ENCODE peak calls at places on chromosomes 4 and X, in six cellular contexts. T is HepG2, N is HCT116, K is K562, Z is H1, B is GM12878. O is an unnamed sample. For H3K27me3, the result is how much of the 10 kb centered on the place peaks cover.

GRCh38 chrX:120269379-120270035 is 18.9 kb downstream of the ZBTB33 start:
- DNase-seq in K (no peak), N (no peak), T (no peak), B (no peak), Z (no peak), O (no peak)

GRCh38 chrX:110795645-110796510 is at the start of gene CHRDL1:
- DNase-seq in T (no peak), Z (no peak), N (no peak), B (no peak), K (no peak), O (peak)

GRCh38 chr4:36427696-36428095 is 146.3 kb downstream of the DTHD1 start:
- DNase-seq in N (no peak), B (no peak), K (no peak), Z (no peak), T (no peak), O (no peak)

GRCh38 chrX:138756234-138756633 is 44.7 kb upstream of the FGF13 start:
- DNase-seq in Z (peak), B (no peak), N (no peak), K (peak), T (no peak), O (peak)

GRCh38 chr4:54930226-54930625 is 195.2 kb downstream of the KDR start:
- DNase-seq in T (no peak), B (no peak), K (no peak), N (no peak), Z (no peak), O (no peak)

GRCh38 chr4:134465417-134465816 is 263.8 kb upstream of the PABPC4L start:
- DNase-seq in T (no peak), B (no peak), Z (no peak), K (no peak), N (no peak), O (no peak)

GRCh38 chr4:78410651-78411050 is 140.9 kb upstream of the ANXA3 start:
- DNase-seq in B (no peak), T (no peak), K (no peak), Z (no peak), N (no peak), O (no peak)

GRCh38 chr4:103012085-103012484 is 7.4 kb downstream of the SLC9B1 start:
- DNase-seq in Z (no peak), K (no peak), N (no peak), B (no peak), T (no peak), O (no peak)

GRCh38 chr4:12050357-12050756 is 621.7 kb upstream of the HS3ST1 start:
- DNase-seq in N (no peak), K (no peak), B (no peak), T (no peak), Z (peak), O (peak)

DNA sequence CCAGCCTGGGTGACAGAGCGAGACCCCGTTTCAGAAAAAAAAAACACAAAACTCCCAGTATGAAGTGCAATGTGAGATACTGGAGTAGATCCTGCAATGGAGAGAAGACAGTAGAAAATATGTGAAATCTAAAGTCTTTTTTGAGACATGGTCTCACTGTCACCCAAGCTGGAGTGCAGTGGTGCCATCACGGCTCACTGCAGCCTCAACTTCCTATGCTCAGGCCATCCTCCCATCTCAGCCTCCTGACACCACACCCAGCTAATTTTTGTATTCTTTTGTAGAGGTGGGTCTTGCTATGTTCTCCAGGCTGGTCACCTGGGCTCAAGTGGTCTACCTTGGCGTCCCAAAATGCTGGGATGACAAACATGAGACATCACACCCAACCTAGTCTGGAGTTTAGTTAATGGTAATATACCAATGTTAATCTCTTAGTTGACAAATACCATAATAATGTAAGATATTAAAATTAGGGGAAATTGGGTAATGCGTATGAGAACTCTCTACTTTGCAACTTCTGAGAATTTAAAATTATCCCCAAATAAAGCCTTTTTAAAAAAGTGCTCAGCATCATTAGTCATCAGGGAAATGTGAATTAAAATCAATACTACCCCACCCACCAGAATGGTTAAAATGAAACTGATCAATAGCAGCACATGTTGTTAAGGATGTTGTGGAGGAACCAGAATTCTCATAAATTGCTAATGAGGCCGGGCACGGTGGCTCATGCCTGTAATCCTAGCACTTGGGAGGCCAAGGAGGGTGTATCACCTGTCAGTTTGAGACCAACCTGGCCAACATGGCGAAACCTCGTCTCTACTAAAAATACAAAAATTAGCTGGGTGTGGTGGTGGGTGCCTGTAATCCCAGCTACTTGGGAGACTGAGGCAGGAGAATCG is 15.0 kb downstream of the RBMX start:
- DNase-seq in T (no peak), N (no peak), B (no peak), Z (no peak), K (no peak), O (no peak)
- H3K27me3 ChIP-seq in T (under half), N (under half), B (under half), Z (under half), K (under half), O (under half)

DNA sequence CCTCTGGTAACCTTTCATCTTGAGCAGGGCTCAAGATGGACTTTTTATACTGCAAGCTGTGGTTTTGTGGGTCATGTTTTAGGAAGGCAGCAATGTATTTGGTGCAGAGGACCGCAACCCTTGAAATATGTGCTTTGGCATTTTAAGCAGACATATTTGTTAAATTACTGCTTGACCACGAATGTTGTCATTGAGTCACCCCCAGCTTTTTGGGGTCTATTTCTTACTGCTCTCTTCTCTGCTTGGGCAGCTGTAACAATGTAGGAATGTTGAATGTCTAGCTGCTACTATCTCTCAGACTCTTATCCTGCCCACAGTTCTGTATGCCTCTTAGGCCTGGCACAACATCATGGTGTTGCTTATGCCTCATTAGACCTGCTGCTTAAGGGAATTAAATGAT is 6.0 kb downstream of the RBPJ start:
- DNase-seq in K (no peak), T (no peak), Z (no peak), B (no peak), N (no peak), O (no peak)
- TF ChIP-seq YY1 in K (no peak), T (no peak), Z (no peak), B (no peak), N (no peak), O (no peak)

DNA sequence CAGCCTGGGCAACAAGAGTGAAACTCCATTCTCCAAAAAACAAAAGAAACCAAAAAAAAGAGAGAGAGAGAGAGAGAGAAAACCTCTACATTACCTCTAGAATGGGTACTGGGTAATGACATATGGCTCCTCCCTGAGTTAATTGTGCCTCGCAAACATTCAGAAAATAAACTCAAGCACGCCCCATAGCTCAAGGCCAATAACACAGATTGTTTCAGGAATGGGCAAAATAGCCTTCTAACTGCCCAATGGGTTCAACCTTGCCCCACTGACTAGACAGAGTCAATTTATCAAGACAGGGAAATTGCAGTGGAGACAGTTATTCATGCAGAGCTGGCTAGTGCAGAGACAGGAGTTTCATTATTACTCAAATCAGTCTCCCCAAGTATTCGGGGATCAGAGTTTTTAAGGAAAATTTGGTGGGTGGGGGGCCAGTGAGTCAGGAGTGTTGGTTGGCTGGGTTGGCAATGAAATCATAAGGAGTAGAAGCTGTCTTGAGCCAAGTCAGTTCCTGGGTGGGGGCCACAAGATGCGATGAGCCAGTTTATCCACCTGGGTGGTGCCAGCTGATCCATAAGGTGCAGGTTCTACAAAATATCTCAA is 25.1 kb downstream of the NIPAL1 start:
- DNase-seq in N (no peak), T (no peak), Z (no peak), B (no peak), K (no peak), O (no peak)
- TF ChIP-seq ZNF274 in N (no peak), T (no peak), Z (no peak), B (no peak), K (no peak), O (no peak)

GRCh38 chrX:55796496-55796895 is 78.9 kb downstream of the RRAGB start:
- DNase-seq in K (no peak), T (no peak), N (no peak), B (no peak), Z (no peak), O (no peak)

GRCh38 chrX:55801811-55802210 is 84.3 kb downstream of the RRAGB start:
- DNase-seq in B (no peak), N (no peak), K (no peak), Z (no peak), T (no peak), O (no peak)
- H3K27me3 ChIP-seq in B (under half), N (under half), K (under half), Z (under half), T (under half), O (under half)

GRCh38 chrX:103330601-103331397 is 760 bp downstream of the TCEAL7 start:
- DNase-seq in N (no peak), B (no peak), T (no peak), Z (no peak), K (no peak), O (peak)

DNA sequence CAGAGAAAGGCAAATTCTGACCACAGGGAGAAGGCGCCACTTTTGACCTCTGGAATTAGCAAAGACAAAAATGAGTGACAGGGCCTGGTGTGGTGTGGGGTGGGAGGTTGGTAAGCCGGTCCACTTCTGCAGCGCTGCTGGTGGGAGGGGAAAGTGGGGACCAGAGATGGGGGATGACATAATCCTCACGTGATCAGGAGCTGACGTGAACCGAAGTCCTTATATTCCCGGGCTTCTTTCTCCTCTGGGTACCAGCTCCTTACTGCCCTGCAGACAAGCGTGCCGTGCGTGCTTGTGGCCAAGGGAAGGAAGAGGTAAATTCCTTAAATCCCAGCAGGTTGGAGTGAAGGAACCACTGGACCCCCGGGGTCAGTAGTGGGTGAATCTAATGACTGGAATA is at the start of gene TCEAL7:
- DNase-seq in B (no peak), N (no peak), K (no peak), Z (no peak), T (no peak), O (no peak)
- TF ChIP-seq YY1 in B (no peak), N (no peak), K (no peak), Z (no peak), T (no peak), O (no peak)

GRCh38 chrX:68732906-68733493 is 85.5 kb downstream of the STARD8 start:
- DNase-seq in T (peak), B (no peak), K (peak), N (peak), Z (peak), O (peak)

GRCh38 chrX:68731254-68731653 is 83.8 kb downstream of the STARD8 start:
- DNase-seq in Z (no peak), T (no peak), N (no peak), B (no peak), K (no peak), O (no peak)

DNA sequence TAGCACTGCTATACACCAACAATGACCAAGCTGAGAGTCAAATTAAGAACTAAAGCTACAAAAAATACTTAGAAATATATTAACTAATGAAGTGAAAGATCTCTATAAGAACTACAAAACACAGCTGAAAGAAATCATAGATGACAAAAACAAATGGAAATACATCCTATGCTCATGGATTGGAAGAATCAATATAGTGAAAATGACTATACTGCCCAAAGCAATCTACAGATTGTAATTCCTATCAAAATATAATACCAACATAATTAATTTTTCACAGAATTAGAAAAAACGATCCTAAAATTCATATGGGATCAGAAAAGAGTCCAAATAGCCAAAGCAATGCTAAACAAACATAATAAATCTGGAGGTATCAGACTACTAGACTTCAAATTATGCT is 87.8 kb downstream of the STARD8 start:
- DNase-seq in B (no peak), Z (no peak), T (no peak), K (no peak), N (no peak), O (no peak)
- TF ChIP-seq ZNF274 in B (no peak), Z (no peak), T (no peak), K (no peak), N (no peak), O (no peak)

GRCh38 chr4:48491514-48492176 is 1.6 kb downstream of the ZAR1 start:
- DNase-seq in N (no peak), Z (no peak), B (no peak), T (no peak), K (no peak), O (no peak)
- H3K27me3 ChIP-seq in N (under half), Z (under half), B (under half), T (under half), K (under half), O (under half)

GRCh38 chr4:7134737-7135388 is 57.5 kb upstream of the SORCS2 start:
- DNase-seq in T (no peak), Z (no peak), N (no peak), B (no peak), K (no peak), O (no peak)
- TF ChIP-seq YY1 in T (no peak), Z (no peak), N (no peak), B (no peak), K (no peak), O (no peak)

DNA sequence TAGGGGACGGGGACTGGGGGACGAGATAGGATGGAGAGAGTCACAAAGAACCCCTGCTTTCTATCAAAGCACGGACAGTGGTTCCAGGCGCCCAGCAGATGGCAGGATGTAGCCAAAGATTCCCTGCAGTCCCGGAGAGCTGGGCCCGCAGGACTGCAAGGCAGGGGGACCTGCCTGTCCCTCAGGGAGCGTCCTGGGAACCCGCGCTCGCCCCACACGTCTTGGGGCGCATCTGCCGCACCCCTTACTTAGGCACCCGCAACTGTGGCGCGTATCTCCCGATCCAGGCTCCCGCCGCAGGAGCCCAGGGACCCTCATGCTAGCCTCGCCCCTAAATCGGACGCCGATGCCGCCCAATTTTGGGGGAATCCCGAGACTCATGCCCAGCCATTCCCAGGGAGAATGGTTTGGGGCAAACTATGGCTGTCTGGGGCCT is 742 bp upstream of the STK32B start:
- DNase-seq in T (peak), B (no peak), N (peak), Z (peak), K (peak), O (peak)
- TF ChIP-seq ZNF274 in T (no peak), B (no peak), N (no peak), Z (no peak), K (no peak), O (no peak)

DNA sequence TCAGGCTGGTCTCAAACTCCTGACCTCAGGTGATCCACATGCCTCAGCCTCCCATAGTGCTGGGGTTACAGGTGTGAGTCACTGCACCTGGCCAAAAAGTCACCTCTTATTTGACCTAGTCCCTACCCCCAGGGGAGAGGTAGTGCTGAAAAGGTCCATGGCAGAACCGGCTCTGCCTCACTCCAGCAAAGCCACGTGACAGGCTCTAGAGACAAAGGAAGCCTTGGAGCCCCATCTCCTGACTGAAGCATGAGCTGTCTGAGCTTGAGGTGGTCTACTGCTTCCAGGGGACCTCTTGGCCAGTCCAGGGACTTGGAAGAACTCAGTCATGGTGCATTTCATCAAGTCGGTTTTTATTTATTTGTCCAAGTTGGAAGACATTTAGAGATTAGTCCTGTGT is 52.5 kb upstream of the ZNF518B start:
- DNase-seq in N (no peak), K (no peak), Z (no peak), B (no peak), T (no peak), O (no peak)
- H3K27me3 ChIP-seq in N (under half), K (under half), Z (under half), B (under half), T (under half), O (under half)

O was measured in NT2/D1.